ENCODE peak calls at places on chromosomes 16 and 17, in four cellular contexts. O, D, U and B are unnamed samples.

GRCh38 chr17:3400008-3400407 is 1.8 kb upstream of the OR1E1 start:
- DNase-seq in U (no peak), D (no peak), O (no peak), B (no peak)

GRCh38 chr17:78269893-78270490 is 38.6 kb downstream of the TMEM235 start:
- DNase-seq in O (no peak), D (no peak), U (no peak), B (no peak)

GRCh38 chr17:40329981-40330794 is 21.2 kb downstream of the RARA start:
- DNase-seq in U (no peak), O (peak), D (no peak), B (no peak)

GRCh38 chr17:13476722-13477121 is 125.0 kb downstream of the HS3ST3A1 start:
- DNase-seq in U (no peak), O (no peak), D (peak), B (no peak)

GRCh38 chr17:73635101-73635767 is 9.0 kb downstream of the SDK2 start:
- DNase-seq in D (no peak), U (no peak), O (no peak), B (no peak)

GRCh38 chr17:61601297-61601696 is 10.3 kb upstream of the NACA2 start:
- DNase-seq in D (no peak), U (no peak), O (no peak), B (no peak)

GRCh38 chr17:61140386-61140785 is 259.3 kb upstream of the TBX2 start:
- DNase-seq in U (no peak), O (no peak), D (no peak), B (no peak)

GRCh38 chr16:78485188-78485898 is 385.9 kb downstream of the WWOX start:
- DNase-seq in O (no peak), U (no peak), D (no peak), B (no peak)

GRCh38 chr17:17836818-17837379 is at the start of gene SREBF1:
- DNase-seq in D (peak), O (no peak), U (no peak), B (no peak)

GRCh38 chr17:41516828-41517283 is 1.8 kb downstream of the KRT15 start:
- DNase-seq in U (no peak), O (no peak), D (no peak), B (no peak)

GRCh38 chr16:86676216-86676800 is 98.0 kb downstream of the FOXL1 start:
- DNase-seq in O (no peak), U (no peak), D (peak), B (peak)

GRCh38 chr17:31696184-31696602 is 162.9 kb downstream of the COPRS start:
- DNase-seq in O (peak), D (peak), U (peak), B (peak)

GRCh38 chr16:77183137-77183536 is 7.9 kb upstream of the MON1B start:
- DNase-seq in D (no peak), O (no peak), U (no peak), B (no peak)

GRCh38 chr17:1090454-1091189 is 89.2 kb downstream of the ABR start:
- DNase-seq in D (no peak), U (no peak), O (no peak), B (no peak)

DNA sequence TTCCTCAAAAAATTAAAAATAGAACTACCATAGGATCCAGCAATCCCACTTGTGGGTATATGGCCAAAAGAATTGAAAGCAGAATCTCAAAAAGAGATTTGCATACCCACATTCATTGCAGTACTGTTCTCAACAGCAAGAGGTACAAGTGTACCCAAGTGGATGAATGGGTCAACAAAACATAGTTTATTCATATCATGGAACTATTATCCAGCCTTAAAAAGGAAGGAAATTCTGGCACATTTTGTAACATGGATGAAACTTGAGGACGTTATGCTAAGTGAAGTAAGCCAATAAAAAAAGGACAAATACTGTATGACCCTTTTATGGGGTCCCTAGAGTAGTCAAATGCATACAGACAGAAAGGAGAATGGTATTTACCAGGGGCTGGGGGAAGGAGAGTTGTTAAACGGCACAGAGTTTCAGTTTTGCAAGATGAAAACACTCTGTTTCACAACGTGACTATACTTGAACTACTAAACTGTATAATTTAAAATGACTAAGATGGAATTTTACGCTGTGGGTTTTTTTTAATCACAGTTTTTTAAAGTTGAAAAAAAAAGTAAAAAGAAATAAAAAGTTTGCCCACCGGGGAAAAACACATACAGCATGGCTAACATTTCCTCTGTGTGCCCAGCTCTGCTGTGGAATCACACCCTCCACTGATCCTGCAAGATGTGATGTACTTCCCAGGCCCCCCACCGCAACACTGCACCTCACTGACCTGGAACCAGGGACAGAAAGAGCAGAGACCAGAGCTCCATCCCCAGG is 6.1 kb downstream of the TVP23A start:
- DNase-seq in D (no peak), U (no peak), O (no peak), B (no peak)
- H3K4me3 ChIP-seq in D (no peak), U (no peak), O (no peak), B (no peak)

GRCh38 chr17:37067555-37068111 is 118.9 kb downstream of the AATF start:
- DNase-seq in O (no peak), U (peak), D (peak), B (peak)
- TF ChIP-seq CTCF in O (no peak), U (no peak), D (no peak), B (no peak)

GRCh38 chr16:82010649-82011048 is 621 bp downstream of the SDR42E1 start:
- DNase-seq in O (no peak), D (no peak), U (no peak), B (no peak)

GRCh38 chr16:82008957-82009592 is 2.2 kb downstream of the SDR42E1 start:
- DNase-seq in D (no peak), O (no peak), U (no peak), B (no peak)

GRCh38 chr16:82016268-82016667 is 5.0 kb upstream of the SDR42E1 start:
- DNase-seq in D (peak), U (no peak), O (no peak), B (no peak)

GRCh38 chr16:82007189-82007588 is 4.1 kb downstream of the SDR42E1 start:
- DNase-seq in U (no peak), D (no peak), O (no peak), B (no peak)

GRCh38 chr16:82011199-82011641 is at the start of gene SDR42E1:
- DNase-seq in O (no peak), D (no peak), U (no peak), B (no peak)
- H3K4me3 ChIP-seq in O (peak), D (peak), U (no peak), B (peak)

GRCh38 chr16:88504489-88505404 is 51.7 kb downstream of the ZFPM1 start:
- DNase-seq in O (no peak), U (no peak), D (no peak), B (no peak)

GRCh38 chr16:88507231-88507743 is 54.2 kb downstream of the ZFPM1 start:
- DNase-seq in D (no peak), O (no peak), U (no peak), B (no peak)

GRCh38 chr16:88503771-88504488 is 50.9 kb downstream of the ZFPM1 start:
- DNase-seq in O (no peak), D (no peak), U (no peak), B (no peak)

GRCh38 chr16:88506723-88507122 is 53.6 kb downstream of the ZFPM1 start:
- DNase-seq in U (no peak), D (no peak), O (no peak), B (no peak)

DNA sequence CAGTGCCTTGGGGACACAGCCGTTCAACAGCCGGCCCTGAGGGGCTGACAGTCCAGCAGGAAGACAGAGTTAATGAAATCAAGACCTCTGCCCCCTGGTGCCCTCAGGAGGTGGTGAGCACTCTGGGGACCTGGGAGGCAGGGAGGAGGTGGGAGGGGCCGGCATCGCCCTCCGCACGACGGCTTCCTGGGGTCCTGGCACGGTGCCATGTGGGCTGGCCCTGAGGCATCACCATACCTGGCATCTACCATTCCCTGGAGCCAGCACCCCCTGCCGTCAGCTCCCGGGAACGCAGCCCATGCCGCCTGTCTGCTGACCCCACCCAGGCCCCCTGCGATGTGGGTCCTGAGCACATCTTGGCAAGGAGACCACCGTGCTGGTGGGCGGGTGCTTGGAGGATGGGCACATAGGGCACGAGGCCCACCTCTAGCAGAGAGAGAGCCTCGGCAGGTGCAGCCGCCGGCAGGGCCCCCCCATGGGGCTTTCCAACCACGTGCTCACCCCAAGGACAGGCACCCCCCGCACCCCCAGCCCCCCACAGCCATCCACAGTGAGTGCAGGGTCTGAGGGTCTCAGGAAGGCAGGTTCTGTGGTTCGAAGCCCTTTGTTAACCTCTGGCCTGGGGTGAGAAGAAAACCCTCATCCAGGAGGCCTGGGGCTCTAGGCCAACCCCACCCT is 52.5 kb downstream of the ZFPM1 start:
- DNase-seq in O (peak), U (peak), D (no peak), B (no peak)
- TF ChIP-seq CTCF in O (no peak), U (peak), D (peak), B (peak)